ENCODE peak calls at places on chromosomes 5 and 9, in five cellular contexts. One of them, this sample, is unnamed. For H3K4me1, the result is how much of the 10 kb centered on the place peaks cover.

GRCh38 chr9:34428325-34428958 is 29.9 kb downstream of the FAM219A start:
- DNase-seq in mucosa of descending colon: no peak
- DNase-seq in esophagus muscularis mucosa: no peak
- DNase-seq in ovary: no peak
- DNase-seq in kidney: no peak
- DNase-seq in this sample: no peak

GRCh38 chr5:173984218-173984617 is 4.8 kb upstream of the C5orf47 start:
- DNase-seq in mucosa of descending colon: no peak
- DNase-seq in esophagus muscularis mucosa: no peak
- DNase-seq in ovary: no peak
- DNase-seq in kidney: no peak
- DNase-seq in this sample: no peak

GRCh38 chr5:150574818-150575537 is 65.5 kb upstream of the SYNPO start:
- DNase-seq in mucosa of descending colon: no peak
- DNase-seq in esophagus muscularis mucosa: no peak
- DNase-seq in ovary: no peak
- DNase-seq in kidney: peak
- DNase-seq in this sample: peak

GRCh38 chr5:54580997-54581741 is 63.6 kb downstream of the SNX18 start:
- DNase-seq in mucosa of descending colon: no peak
- DNase-seq in esophagus muscularis mucosa: no peak
- DNase-seq in ovary: no peak
- DNase-seq in kidney: no peak
- DNase-seq in this sample: no peak

GRCh38 chr5:10355071-10355889 is 1.8 kb downstream of the MARCHF6 start:
- DNase-seq in mucosa of descending colon: no peak
- DNase-seq in esophagus muscularis mucosa: no peak
- DNase-seq in ovary: no peak
- DNase-seq in kidney: no peak
- DNase-seq in this sample: no peak

GRCh38 chr9:649128-650074 is 192.1 kb upstream of the DMRT1 start:
- DNase-seq in mucosa of descending colon: no peak
- DNase-seq in esophagus muscularis mucosa: peak
- DNase-seq in ovary: no peak
- DNase-seq in kidney: no peak
- DNase-seq in this sample: no peak

GRCh38 chr5:18314192-18314778 is 680.0 kb downstream of the TAF11L14 start:
- DNase-seq in mucosa of descending colon: no peak
- DNase-seq in esophagus muscularis mucosa: no peak
- DNase-seq in ovary: no peak
- DNase-seq in kidney: no peak
- DNase-seq in this sample: no peak

GRCh38 chr5:138018844-138019243 is 14.0 kb downstream of the FAM13B start:
- DNase-seq in mucosa of descending colon: no peak
- DNase-seq in esophagus muscularis mucosa: no peak
- DNase-seq in ovary: no peak
- DNase-seq in kidney: no peak
- DNase-seq in this sample: no peak

GRCh38 chr5:155850411-155850810 is 476.6 kb upstream of the SGCD start:
- DNase-seq in mucosa of descending colon: no peak
- DNase-seq in esophagus muscularis mucosa: no peak
- DNase-seq in ovary: no peak
- DNase-seq in kidney: no peak
- DNase-seq in this sample: no peak

GRCh38 chr9:6302417-6302816 is 25.8 kb upstream of the TPD52L3 start:
- DNase-seq in mucosa of descending colon: no peak
- DNase-seq in esophagus muscularis mucosa: no peak
- DNase-seq in ovary: no peak
- DNase-seq in kidney: no peak
- DNase-seq in this sample: no peak

GRCh38 chr9:134855231-134855899 is 25.2 kb upstream of the FCN2 start:
- DNase-seq in mucosa of descending colon: no peak
- DNase-seq in esophagus muscularis mucosa: no peak
- DNase-seq in ovary: peak
- DNase-seq in kidney: peak
- DNase-seq in this sample: peak

GRCh38 chr5:181109489-181110013 is 21.4 kb downstream of the OR2V1 start:
- DNase-seq in mucosa of descending colon: no peak
- DNase-seq in esophagus muscularis mucosa: no peak
- DNase-seq in ovary: no peak
- DNase-seq in kidney: no peak
- DNase-seq in this sample: peak

GRCh38 chr5:88761269-88761880 is 121.6 kb downstream of the MEF2C start:
- DNase-seq in mucosa of descending colon: no peak
- DNase-seq in esophagus muscularis mucosa: no peak
- DNase-seq in ovary: no peak
- DNase-seq in kidney: no peak
- DNase-seq in this sample: no peak

GRCh38 chr5:14522721-14523120 is 58.9 kb upstream of the OTULINL start:
- DNase-seq in mucosa of descending colon: no peak
- DNase-seq in esophagus muscularis mucosa: peak
- DNase-seq in ovary: no peak
- DNase-seq in kidney: no peak
- DNase-seq in this sample: no peak

GRCh38 chr5:141528401-141528984 is 39.6 kb downstream of the PCDHGC5 start:
- DNase-seq in mucosa of descending colon: no peak
- DNase-seq in esophagus muscularis mucosa: peak
- DNase-seq in ovary: peak
- DNase-seq in kidney: no peak
- DNase-seq in this sample: peak

GRCh38 chr5:172868924-172869565 is 35.0 kb downstream of the ERGIC1 start:
- DNase-seq in mucosa of descending colon: no peak
- DNase-seq in esophagus muscularis mucosa: peak
- DNase-seq in ovary: peak
- DNase-seq in kidney: peak
- DNase-seq in this sample: peak

GRCh38 chr5:98364549-98364948 is 408.9 kb upstream of the RGMB start:
- DNase-seq in mucosa of descending colon: no peak
- DNase-seq in esophagus muscularis mucosa: no peak
- DNase-seq in ovary: no peak
- DNase-seq in kidney: no peak
- DNase-seq in this sample: no peak

GRCh38 chr5:101977729-101978345 is 318.2 kb downstream of the SLCO4C1 start:
- DNase-seq in mucosa of descending colon: no peak
- DNase-seq in esophagus muscularis mucosa: no peak
- DNase-seq in ovary: no peak
- DNase-seq in kidney: no peak
- DNase-seq in this sample: no peak

GRCh38 chr5:93850311-93850710 is 108.9 kb upstream of the POU5F2 start:
- DNase-seq in mucosa of descending colon: no peak
- DNase-seq in esophagus muscularis mucosa: no peak
- DNase-seq in ovary: no peak
- DNase-seq in kidney: no peak
- DNase-seq in this sample: no peak

GRCh38 chr9:114272739-114273431 is 50.0 kb upstream of the ORM1 start:
- DNase-seq in mucosa of descending colon: no peak
- DNase-seq in esophagus muscularis mucosa: no peak
- DNase-seq in ovary: peak
- DNase-seq in kidney: peak
- DNase-seq in this sample: no peak

GRCh38 chr9:109477269-109478203 is 20.6 kb downstream of the PTPN3 start:
- DNase-seq in mucosa of descending colon: peak
- DNase-seq in esophagus muscularis mucosa: peak
- DNase-seq in ovary: no peak
- DNase-seq in kidney: peak
- DNase-seq in this sample: no peak

GRCh38 chr5:151072234-151073025 is 8.4 kb downstream of the TNIP1 start:
- DNase-seq in mucosa of descending colon: no peak
- DNase-seq in esophagus muscularis mucosa: no peak
- DNase-seq in ovary: no peak
- DNase-seq in kidney: no peak
- DNase-seq in this sample: no peak

GRCh38 chr5:100683881-100684280 is 148.7 kb downstream of the FAM174A start:
- DNase-seq in mucosa of descending colon: no peak
- DNase-seq in esophagus muscularis mucosa: no peak
- DNase-seq in ovary: no peak
- DNase-seq in kidney: no peak
- DNase-seq in this sample: no peak

GRCh38 chr9:20499013-20499412 is 123.3 kb downstream of the MLLT3 start:
- DNase-seq in mucosa of descending colon: no peak
- DNase-seq in esophagus muscularis mucosa: no peak
- DNase-seq in ovary: no peak
- DNase-seq in kidney: no peak
- DNase-seq in this sample: no peak

GRCh38 chr5:142716963-142717362 is 31.1 kb upstream of the FGF1 start:
- DNase-seq in mucosa of descending colon: peak
- DNase-seq in esophagus muscularis mucosa: no peak
- DNase-seq in ovary: no peak
- DNase-seq in kidney: peak
- DNase-seq in this sample: peak

GRCh38 chr5:145510324-145510723 is 324.8 kb downstream of the PRELID2 start:
- DNase-seq in mucosa of descending colon: no peak
- DNase-seq in esophagus muscularis mucosa: no peak
- DNase-seq in ovary: peak
- DNase-seq in kidney: no peak
- DNase-seq in this sample: no peak

GRCh38 chr5:135833961-135834638 is 363 bp upstream of the SLC25A48 start:
- DNase-seq in mucosa of descending colon: no peak
- DNase-seq in esophagus muscularis mucosa: no peak
- DNase-seq in ovary: no peak
- DNase-seq in kidney: no peak
- DNase-seq in this sample: no peak

GRCh38 chr5:1670342-1670741 is 129.3 kb downstream of the MRPL36 start:
- DNase-seq in mucosa of descending colon: no peak
- DNase-seq in esophagus muscularis mucosa: peak
- DNase-seq in ovary: no peak
- DNase-seq in kidney: no peak
- DNase-seq in this sample: no peak

GRCh38 chr5:96149546-96149945 is 187.9 kb upstream of the ELL2 start:
- DNase-seq in mucosa of descending colon: no peak
- DNase-seq in esophagus muscularis mucosa: no peak
- DNase-seq in ovary: no peak
- DNase-seq in kidney: no peak
- DNase-seq in this sample: no peak

GRCh38 chr9:35919212-35920003 is 10.1 kb downstream of the SPAAR start:
- DNase-seq in mucosa of descending colon: no peak
- DNase-seq in esophagus muscularis mucosa: no peak
- DNase-seq in ovary: no peak
- DNase-seq in kidney: no peak
- DNase-seq in this sample: no peak

GRCh38 chr9:35914307-35914807 is 5.1 kb downstream of the SPAAR start:
- DNase-seq in mucosa of descending colon: peak
- DNase-seq in esophagus muscularis mucosa: no peak
- DNase-seq in ovary: peak
- DNase-seq in kidney: peak
- DNase-seq in this sample: no peak

GRCh38 chr9:35917261-35917660 is 8.0 kb downstream of the SPAAR start:
- DNase-seq in mucosa of descending colon: peak
- DNase-seq in esophagus muscularis mucosa: no peak
- DNase-seq in ovary: no peak
- DNase-seq in kidney: no peak
- DNase-seq in this sample: no peak

GRCh38 chr9:35920004-35920658 is 10.8 kb downstream of the SPAAR start:
- DNase-seq in mucosa of descending colon: peak
- DNase-seq in esophagus muscularis mucosa: no peak
- DNase-seq in ovary: no peak
- DNase-seq in kidney: no peak
- DNase-seq in this sample: no peak

DNA sequence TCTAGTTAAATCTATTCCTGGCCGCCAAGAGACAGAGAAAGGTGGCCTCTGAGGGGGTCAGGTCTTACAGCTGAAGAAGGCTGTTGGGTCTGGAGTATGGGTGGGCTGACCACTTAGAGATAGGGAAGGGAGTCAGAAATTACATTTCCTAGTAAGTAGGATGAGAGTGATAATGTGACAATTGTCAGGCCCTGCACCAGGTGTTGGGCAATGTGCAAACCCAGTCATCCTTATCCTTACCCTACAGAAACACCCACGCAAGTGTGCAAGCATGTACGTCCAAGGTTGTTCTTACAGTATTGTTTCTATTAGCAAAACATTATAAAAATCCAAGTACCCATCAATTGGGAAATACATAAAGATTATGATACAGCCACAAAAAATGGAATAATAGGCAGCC is 9.5 kb downstream of the SPAAR start:
- DNase-seq in mucosa of descending colon: no peak
- DNase-seq in esophagus muscularis mucosa: no peak
- DNase-seq in ovary: no peak
- DNase-seq in kidney: no peak
- DNase-seq in this sample: no peak
- H3K4me1 ChIP-seq in mucosa of descending colon: under half
- H3K4me1 ChIP-seq in esophagus muscularis mucosa: under half
- H3K4me1 ChIP-seq in ovary: under half
- H3K4me1 ChIP-seq in kidney: under half
- H3K4me1 ChIP-seq in this sample: under half

DNA sequence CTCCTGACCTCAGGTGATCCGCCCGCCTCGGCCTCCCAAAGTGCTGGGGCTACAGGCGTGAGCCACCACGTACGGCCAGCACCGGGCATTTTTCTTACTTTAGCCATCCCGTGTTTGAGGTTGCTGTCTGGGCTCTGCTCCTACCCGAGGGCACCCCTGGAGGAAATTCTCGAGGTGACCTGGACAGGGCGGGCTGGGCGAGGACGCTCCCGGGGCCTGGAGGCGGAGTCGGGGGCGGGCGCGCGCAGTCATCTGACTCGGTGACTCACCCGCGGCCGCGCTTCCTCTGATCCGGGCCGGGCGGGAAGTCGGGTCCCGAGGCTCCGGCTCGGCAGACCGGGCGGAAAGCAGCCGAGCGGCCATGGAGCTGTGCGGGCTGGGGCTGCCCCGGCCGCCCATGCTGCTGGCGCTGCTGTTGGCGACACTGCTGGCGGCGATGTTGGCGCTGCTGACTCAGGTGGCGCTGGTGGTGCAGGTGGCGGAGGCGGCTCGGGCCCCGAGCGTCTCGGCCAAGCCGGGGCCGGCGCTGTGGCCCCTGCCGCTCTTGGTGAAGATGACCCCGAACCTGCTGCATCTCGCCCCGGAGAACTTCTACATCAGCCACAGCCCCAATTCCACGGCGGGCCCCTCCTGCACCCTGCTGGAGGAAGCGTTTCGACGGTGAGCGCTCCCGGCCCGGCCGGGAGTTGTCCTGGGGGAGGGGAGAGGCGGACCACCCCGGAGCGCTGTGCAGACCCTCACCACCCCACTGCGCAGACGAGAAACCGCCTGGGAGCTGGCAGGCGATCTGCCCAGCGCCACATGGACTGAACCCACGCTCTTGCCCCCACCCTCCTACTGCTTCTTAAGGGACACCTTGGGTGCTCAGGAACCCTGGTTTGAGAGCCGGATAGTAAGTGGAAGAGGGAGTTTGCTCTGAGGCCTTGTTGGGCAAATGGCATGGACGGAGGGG is at the start of gene HEXB:
- DNase-seq in mucosa of descending colon: peak
- DNase-seq in esophagus muscularis mucosa: peak
- DNase-seq in ovary: peak
- DNase-seq in kidney: peak
- DNase-seq in this sample: peak
- H3K4me1 ChIP-seq in mucosa of descending colon: under half
- H3K4me1 ChIP-seq in esophagus muscularis mucosa: under half
- H3K4me1 ChIP-seq in ovary: under half
- H3K4me1 ChIP-seq in kidney: under half
- H3K4me1 ChIP-seq in this sample: under half

GRCh38 chr5:169561883-169562282 is 21.7 kb upstream of the SPDL1 start:
- DNase-seq in mucosa of descending colon: no peak
- DNase-seq in esophagus muscularis mucosa: no peak
- DNase-seq in ovary: no peak
- DNase-seq in kidney: no peak
- DNase-seq in this sample: no peak
- H3K4me1 ChIP-seq in mucosa of descending colon: under half
- H3K4me1 ChIP-seq in esophagus muscularis mucosa: under half
- H3K4me1 ChIP-seq in ovary: under half
- H3K4me1 ChIP-seq in kidney: under half
- H3K4me1 ChIP-seq in this sample: under half

GRCh38 chr5:167504276-167504675 is 787.2 kb upstream of the WWC1 start:
- DNase-seq in mucosa of descending colon: no peak
- DNase-seq in esophagus muscularis mucosa: no peak
- DNase-seq in ovary: no peak
- DNase-seq in kidney: no peak
- DNase-seq in this sample: no peak
- H3K4me1 ChIP-seq in mucosa of descending colon: under half
- H3K4me1 ChIP-seq in esophagus muscularis mucosa: under half
- H3K4me1 ChIP-seq in ovary: under half
- H3K4me1 ChIP-seq in kidney: under half
- H3K4me1 ChIP-seq in this sample: under half

This sample was measured in tibial artery.